ENCODE peak calls at places on chromosomes 3 and 15, in nine cellular contexts. D is adipocyte, P is ovary, N is GM20000, X is neural progenitor cell, J is activated T-helper 1 cell treated with Interleukin-2 at 50 U/mL for 16 hours, F is KBM-7, L is upper lobe of right lung, W is ascending aorta. R is an unnamed sample.

GRCh38 chr3:111785034-111785433 is 74.0 kb upstream of the PHLDB2 start:
- DNase-seq in D (no peak), P (no peak), N (no peak), X (no peak), J (no peak), F (no peak), L (no peak), W (no peak), R (no peak)

GRCh38 chr3:194686816-194687637 is 1.3 kb downstream of the FAM43A start:
- DNase-seq in D (peak; percentile 56), P (peak; percentile 28), N (peak; percentile 48), X (peak; percentile 89), J (no peak), F (no peak), L (peak; percentile 71), W (no peak), R (peak; percentile 21)

GRCh38 chr3:129663045-129663446 is 56.6 kb upstream of the PLXND1 start:
- DNase-seq in D (no peak), P (no peak), N (no peak), X (peak; percentile 11), J (no peak), F (no peak), L (no peak), W (no peak), R (no peak)

GRCh38 chr15:74378853-74379252 is 11.4 kb upstream of the CYP11A1 start:
- DNase-seq in D (peak; percentile 54), P (no peak), N (no peak), X (no peak), J (no peak), F (peak; percentile 87), L (no peak), W (no peak), R (no peak)

GRCh38 chr3:30426319-30426993 is 179.9 kb upstream of the TGFBR2 start:
- DNase-seq in D (peak; percentile 83), P (peak; percentile 57), N (no peak), X (peak; percentile 8), J (no peak), F (no peak), L (no peak), W (no peak), R (no peak)

GRCh38 chr3:135896613-135897012 is 68.9 kb upstream of the PPP2R3A start:
- DNase-seq in D (no peak), P (no peak), N (no peak), X (no peak), J (no peak), F (no peak), L (no peak), W (no peak), R (no peak)

GRCh38 chr15:23686466-23687142 is 501 bp downstream of the NDN start:
- DNase-seq in D (no peak), P (no peak), N (no peak), X (peak; percentile 51), J (no peak), F (no peak), L (no peak), W (no peak), R (no peak)

GRCh38 chr3:118126751-118127150 is 907.9 kb downstream of the IGSF11 start:
- DNase-seq in D (no peak), P (no peak), N (no peak), X (no peak), J (no peak), F (no peak), L (no peak), W (no peak), R (no peak)

GRCh38 chr3:151918253-151919029 is 45.0 kb downstream of the SUCNR1 start:
- DNase-seq in D (peak; percentile 82), P (no peak), N (peak; percentile 52), X (peak; percentile 27), J (no peak), F (peak; percentile 80), L (no peak), W (no peak), R (no peak)

GRCh38 chr15:78229431-78230406 is 4.6 kb downstream of the ACSBG1 start:
- DNase-seq in D (no peak), P (no peak), N (no peak), X (no peak), J (no peak), F (no peak), L (no peak), W (no peak), R (no peak)

GRCh38 chr3:192892981-192893827 is 24.5 kb downstream of the MB21D2 start:
- DNase-seq in D (no peak), P (no peak), N (peak; percentile 72), X (peak; percentile 33), J (peak; percentile 30), F (peak; percentile 63), L (peak; percentile 66), W (peak; percentile 57), R (peak; percentile 37)

GRCh38 chr15:40867200-40867599 is 6.8 kb downstream of the RHOV start:
- DNase-seq in D (no peak), P (no peak), N (no peak), X (no peak), J (no peak), F (no peak), L (no peak), W (no peak), R (no peak)

GRCh38 chr3:141368062-141368924 is at the start of gene ZBTB38:
- DNase-seq in D (peak; percentile 94), P (peak; percentile 88), N (peak; percentile 21), X (peak; percentile 90), J (no peak), F (no peak), L (peak; percentile 95), W (peak; percentile 86), R (no peak)

GRCh38 chr3:156307704-156308103 is 187.3 kb downstream of the KCNAB1 start:
- DNase-seq in D (peak; percentile 80), P (peak; percentile 70), N (no peak), X (no peak), J (no peak), F (no peak), L (no peak), W (peak; percentile 26), R (no peak)

GRCh38 chr3:15120986-15121385 is 22.0 kb upstream of the RBSN start:
- DNase-seq in D (no peak), P (no peak), N (no peak), X (no peak), J (no peak), F (no peak), L (no peak), W (no peak), R (no peak)